ENCODE peak calls at places on chromosomes 6 and 20, in nine cellular contexts. P, J, I, A, F, B, O, C and L are unnamed samples.

GRCh38 chr6:165677091-165677490 is 14.1 kb upstream of the PDE10A start:
- DNase-seq in P (no peak), J (no peak), I (no peak), A (no peak), F (no peak), B (no peak), O (no peak), C (no peak), L (no peak)

GRCh38 chr6:84512396-84512795 is 252.0 kb downstream of the TBX18 start:
- DNase-seq in P (no peak), J (no peak), I (no peak), A (no peak), F (no peak), B (no peak), O (no peak), C (no peak), L (no peak)

GRCh38 chr6:11212625-11213024 is 19.8 kb downstream of the NEDD9 start:
- DNase-seq in P (no peak), J (no peak), I (peak), A (no peak), F (no peak), B (no peak), O (peak), C (peak), L (no peak)

GRCh38 chr20:53215166-53215565 is 243.0 kb downstream of the TSHZ2 start:
- DNase-seq in P (no peak), J (no peak), I (no peak), A (no peak), F (no peak), B (no peak), O (no peak), C (no peak), L (no peak)

GRCh38 chr6:142218441-142218840 is 71.4 kb downstream of the VTA1 start:
- DNase-seq in P (no peak), J (no peak), I (no peak), A (no peak), F (no peak), B (no peak), O (no peak), C (no peak), L (no peak)

GRCh38 chr6:54262956-54263355 is 45.3 kb upstream of the TINAG start:
- DNase-seq in P (no peak), J (no peak), I (peak), A (no peak), F (no peak), B (no peak), O (no peak), C (no peak), L (no peak)

GRCh38 chr20:44034965-44035635 is 120.4 kb downstream of the TOX2 start:
- DNase-seq in P (no peak), J (no peak), I (no peak), A (no peak), F (no peak), B (no peak), O (peak), C (no peak), L (peak)

GRCh38 chr20:44328428-44328827 is 8.4 kb upstream of the R3HDML start:
- DNase-seq in P (no peak), J (no peak), I (no peak), A (no peak), F (no peak), B (no peak), O (no peak), C (no peak), L (no peak)

GRCh38 chr6:40299666-40300065 is 287.5 kb downstream of the LRFN2 start:
- DNase-seq in P (no peak), J (no peak), I (no peak), A (no peak), F (no peak), B (no peak), O (no peak), C (no peak), L (no peak)

GRCh38 chr20:50930139-50931047 is 844 bp downstream of the ADNP start:
- DNase-seq in P (no peak), J (no peak), I (peak), A (peak), F (no peak), B (no peak), O (peak), C (no peak), L (no peak)

GRCh38 chr6:78500299-78501089 is 366.9 kb upstream of the IRAK1BP1 start:
- DNase-seq in P (no peak), J (no peak), I (no peak), A (no peak), F (no peak), B (no peak), O (no peak), C (no peak), L (no peak)
- H3K4me3 ChIP-seq in P (no peak), J (no peak), I (no peak), A (no peak), F (no peak), B (no peak), O (no peak), C (no peak), L (no peak)

DNA sequence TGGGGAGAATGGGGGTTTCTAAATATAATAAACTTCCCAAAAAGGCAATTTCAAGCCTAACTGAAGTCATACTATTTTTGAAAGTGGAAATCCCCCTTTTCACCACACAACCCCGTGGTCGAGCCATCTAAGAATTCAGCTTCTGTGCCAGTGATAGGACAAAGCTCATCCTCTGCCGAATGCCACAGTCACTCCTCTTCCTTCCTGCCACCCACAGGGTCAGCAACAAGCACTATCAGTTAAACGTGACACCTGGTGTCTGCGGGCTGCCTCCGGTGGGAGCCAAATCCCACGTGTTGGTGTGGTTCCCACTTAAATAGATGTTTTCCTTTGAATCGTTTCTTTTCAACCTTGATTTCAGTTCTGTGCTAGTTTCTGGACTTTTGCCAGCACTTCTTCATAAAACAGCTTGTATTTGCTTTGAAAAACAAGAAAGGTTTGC is 60.7 kb downstream of the TNFAIP3 start:
- DNase-seq in P (no peak), J (peak), I (no peak), A (peak), F (no peak), B (no peak), O (no peak), C (peak), L (no peak)
- TF ChIP-seq POLR2A in P (no peak), J (peak), I (no peak), A (no peak), F (no peak), B (no peak), O (no peak), C (no peak), L (no peak)

GRCh38 chr20:47786763-47787107 is 1.5 kb upstream of the SULF2 start:
- DNase-seq in P (no peak), J (no peak), I (no peak), A (no peak), F (no peak), B (no peak), O (no peak), C (no peak), L (no peak)
- H3K4me3 ChIP-seq in P (no peak), J (peak), I (peak), A (no peak), F (peak), B (no peak), O (peak), C (no peak), L (peak)

DNA sequence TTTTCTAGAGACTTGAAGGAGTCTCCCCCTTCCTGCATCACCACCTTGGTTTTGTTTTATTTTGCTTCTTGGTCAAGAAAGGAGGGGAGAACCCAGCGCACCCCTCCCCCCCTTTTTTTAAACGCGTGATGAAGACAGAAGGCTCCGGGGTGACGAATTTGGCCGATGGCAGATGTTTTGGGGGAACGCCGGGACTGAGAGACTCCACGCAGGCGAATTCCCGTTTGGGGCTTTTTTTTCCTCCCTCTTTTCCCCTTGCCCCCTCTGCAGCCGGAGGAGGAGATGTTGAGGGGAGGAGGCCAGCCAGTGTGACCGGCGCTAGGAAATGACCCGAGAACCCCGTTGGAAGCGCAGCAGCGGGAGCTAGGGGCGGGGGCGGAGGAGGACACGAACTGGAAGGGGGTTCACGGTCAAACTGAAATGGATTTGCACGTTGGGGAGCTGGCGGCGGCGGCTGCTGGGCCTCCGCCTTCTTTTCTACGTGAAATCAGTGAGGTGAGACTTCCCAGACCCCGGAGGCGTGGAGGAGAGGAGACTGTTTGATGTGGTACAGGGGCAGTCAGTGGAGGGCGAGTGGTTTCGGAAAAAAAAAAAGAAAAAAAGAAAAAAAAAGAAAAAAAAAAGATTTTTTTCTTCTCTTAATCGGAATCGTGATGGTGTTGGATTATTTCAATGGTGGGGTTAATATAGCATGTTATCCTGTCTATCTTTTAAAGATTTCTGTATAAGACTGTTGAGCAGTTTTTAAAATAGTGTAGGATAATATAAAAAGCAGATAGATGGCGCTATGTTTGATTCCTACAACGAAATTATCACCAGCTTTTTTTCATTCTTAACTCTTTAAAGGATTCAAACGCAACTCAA is 3.1 kb downstream of the SOX4 start:
- DNase-seq in P (no peak), J (no peak), I (peak), A (peak), F (peak), B (peak), O (peak), C (peak), L (peak)
- TF ChIP-seq POLR2A in P (no peak), J (peak), I (no peak), A (no peak), F (no peak), B (peak), O (no peak), C (peak), L (no peak)

DNA sequence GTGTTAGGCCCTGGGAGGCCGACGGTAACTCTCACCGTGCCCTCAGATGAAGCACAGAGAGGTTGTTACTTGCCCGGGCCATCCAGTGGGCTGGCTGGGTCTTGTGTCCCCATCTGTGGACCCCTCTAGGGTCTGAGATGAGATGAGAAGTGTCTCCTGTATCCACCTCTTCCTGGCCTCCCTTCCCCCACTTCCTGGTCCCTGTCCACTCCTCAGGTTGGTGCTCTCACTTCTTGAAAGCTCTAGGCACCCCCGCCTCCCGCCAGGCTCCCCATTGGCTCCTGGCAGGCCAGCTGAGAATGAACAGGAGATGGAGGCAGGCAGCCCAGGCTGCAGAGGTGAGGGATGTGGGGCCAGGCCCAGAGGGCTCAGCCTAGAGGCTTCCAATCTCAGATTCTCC is 1.5 kb downstream of the MMP24OS start:
- DNase-seq in P (no peak), J (no peak), I (no peak), A (no peak), F (no peak), B (no peak), O (no peak), C (no peak), L (no peak)
- H3K4me3 ChIP-seq in P (peak), J (peak), I (peak), A (peak), F (no peak), B (no peak), O (peak), C (no peak), L (peak)

DNA sequence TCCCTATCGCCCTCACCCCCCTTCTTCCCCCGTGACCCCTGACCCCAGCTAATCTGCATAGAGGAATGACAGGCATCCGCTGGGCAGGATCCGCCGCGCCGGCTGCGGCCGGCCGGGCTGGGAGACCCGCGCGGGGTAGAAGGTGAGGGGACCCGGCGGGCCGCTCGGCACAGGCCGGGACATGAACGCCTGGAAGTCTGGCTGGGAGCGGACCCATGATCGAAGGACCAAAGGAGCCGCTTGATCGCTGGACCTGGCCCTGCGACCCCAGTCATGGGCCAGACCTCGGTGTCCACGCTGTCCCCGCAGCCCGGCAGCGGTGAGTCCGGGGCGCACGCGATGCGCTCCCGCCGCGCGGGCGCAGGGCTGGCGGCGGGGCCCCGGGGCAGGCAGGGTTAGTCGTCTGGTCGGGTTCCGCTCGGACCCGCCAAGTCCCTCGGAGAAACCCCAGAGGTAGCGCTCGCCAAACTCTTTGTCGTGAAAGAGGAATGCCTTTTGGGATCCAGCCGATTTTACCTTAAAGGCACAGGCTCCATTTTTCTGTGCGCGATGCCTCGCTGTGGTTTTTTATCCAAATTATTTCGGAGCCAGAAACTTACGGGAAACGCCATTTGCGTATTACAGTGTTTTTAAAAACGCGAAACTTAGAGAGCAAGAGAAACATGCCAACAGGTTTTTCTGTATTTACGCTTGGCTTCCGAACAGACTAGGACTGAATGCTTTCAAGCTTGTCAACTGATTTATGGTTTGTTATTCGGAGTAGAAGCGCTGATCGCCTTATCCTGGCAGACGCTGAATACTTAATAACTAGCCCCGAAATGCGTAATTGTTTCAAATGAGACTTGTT is at the start of gene PHACTR2:
- DNase-seq in P (peak), J (no peak), I (peak), A (peak), F (peak), B (peak), O (peak), C (peak), L (peak)
- TF ChIP-seq POLR2A in P (peak), J (no peak), I (no peak), A (peak), F (no peak), B (peak), O (no peak), C (peak), L (no peak)

DNA sequence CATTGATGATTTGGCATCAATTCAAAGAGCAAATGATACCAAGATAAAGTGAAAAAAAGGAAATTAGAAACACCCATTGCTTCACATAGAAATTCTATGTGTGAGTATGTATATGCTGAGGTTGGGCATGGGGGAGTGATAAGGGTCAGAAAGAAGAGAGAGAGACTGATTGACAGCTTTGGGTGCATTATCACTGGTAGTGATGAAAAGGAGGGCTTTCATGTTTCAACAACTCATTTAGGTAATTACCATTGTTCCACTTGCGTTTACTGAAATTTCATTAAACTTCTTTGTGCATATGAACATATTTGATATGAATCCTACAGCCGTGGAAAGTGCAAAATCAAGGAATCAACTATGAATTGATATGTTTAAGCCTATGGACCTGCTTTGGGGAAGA is 84.7 kb downstream of the ADGRB3 start:
- DNase-seq in P (no peak), J (no peak), I (no peak), A (no peak), F (no peak), B (no peak), O (no peak), C (no peak), L (no peak)
- H3K4me3 ChIP-seq in P (no peak), J (no peak), I (no peak), A (no peak), F (no peak), B (no peak), O (no peak), C (no peak), L (no peak)